ENCODE peak calls at places on chromosome 7, in nine cellular contexts. S, T, W, U, V, O, C, J and N are unnamed samples.
A peak's percentile ranks its signal among the peaks of the same experiment; 100 is the strongest.

GRCh38 chr7:46054290-46054689 is 133.2 kb upstream of the IGFBP3 start:
- DNase-seq in V (peak; percentile 11), T (peak; percentile 48), U (no peak), C (no peak), O (no peak), S (no peak), J (no peak), W (no peak), N (no peak)

GRCh38 chr7:44489955-44490350 is 505 bp downstream of the NUDCD3 start:
- DNase-seq in J (no peak), U (peak; percentile 32), S (peak; percentile 39), O (peak; percentile 46), W (no peak), C (no peak), T (no peak), V (no peak), N (no peak)

GRCh38 chr7:91554893-91555292 is 290.7 kb downstream of the FZD1 start:
- DNase-seq in J (no peak), W (no peak), T (peak; percentile 17), O (no peak), S (no peak), C (no peak), V (no peak), U (no peak), N (no peak)

GRCh38 chr7:141702047-141702567 is at the start of gene DENND11:
- DNase-seq in W (no peak), U (peak; percentile 57), S (peak; percentile 30), J (no peak), O (peak; percentile 70), V (peak; percentile 37), C (peak; percentile 27), T (peak; percentile 83), N (peak; percentile 82)

GRCh38 chr7:43612128-43612527 is 29.2 kb downstream of the STK17A start:
- DNase-seq in W (no peak), T (no peak), C (no peak), J (no peak), U (no peak), O (no peak), V (peak; percentile 49), S (no peak), N (no peak)

GRCh38 chr7:26183545-26184282 is 16.8 kb downstream of the HNRNPA2B1 start:
- DNase-seq in T (no peak), U (no peak), S (no peak), O (no peak), J (no peak), W (no peak), C (peak; percentile 22), V (no peak), N (no peak)

GRCh38 chr7:64277630-64278029 is 36.1 kb upstream of the ZNF736 start:
- DNase-seq in O (no peak), W (no peak), V (no peak), U (no peak), S (no peak), T (no peak), C (no peak), J (no peak), N (no peak)

GRCh38 chr7:100007887-100008286 is 7.5 kb upstream of the ZKSCAN1 start:
- DNase-seq in U (no peak), C (no peak), V (no peak), T (no peak), J (no peak), W (no peak), O (no peak), S (no peak), N (no peak)

GRCh38 chr7:68224041-68224534 is 1227.5 kb downstream of the TYW1 start:
- DNase-seq in O (no peak), S (no peak), W (no peak), C (no peak), U (no peak), T (no peak), V (no peak), J (no peak), N (no peak)

GRCh38 chr7:135164357-135165021 is 6.0 kb downstream of the CYREN start:
- DNase-seq in O (no peak), W (no peak), S (no peak), T (no peak), J (no peak), C (no peak), V (no peak), U (no peak), N (peak; percentile 7)

DNA sequence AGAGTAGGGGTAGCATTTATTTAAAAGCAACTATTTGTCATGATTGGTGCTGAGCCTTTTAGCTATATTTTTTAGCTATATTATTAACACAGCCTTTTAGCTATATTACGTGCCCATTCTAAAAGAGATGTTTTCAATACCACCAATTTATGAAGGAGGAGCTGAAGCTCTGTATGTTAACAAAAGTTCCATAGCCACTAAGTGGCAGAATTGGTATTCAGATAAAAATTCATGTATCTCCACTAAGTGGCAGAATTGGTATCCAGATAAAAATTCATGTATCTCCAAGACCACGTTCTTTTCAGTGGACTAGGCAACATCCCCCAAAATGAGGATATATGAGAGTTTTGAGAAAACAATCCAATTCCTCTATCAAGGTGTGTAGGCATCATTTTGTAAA is 268.6 kb downstream of the HGF start:
- DNase-seq in O (no peak), V (peak; percentile 44), U (no peak), J (no peak), T (no peak), C (peak; percentile 1), S (no peak), W (no peak), N (no peak)
- TF ChIP-seq CTCF in O (no peak), V (no peak), U (no peak), J (no peak), T (peak; percentile 48), C (peak; percentile 40), S (peak; percentile 35), W (no peak), N (peak; percentile 10)

GRCh38 chr7:96952974-96953391 is 52.4 kb upstream of the DLX6 start:
- DNase-seq in V (peak; percentile 46), T (no peak), C (no peak), S (peak; percentile 23), O (no peak), U (no peak), J (no peak), W (no peak), N (no peak)

GRCh38 chr7:96953676-96954513 is 51.5 kb upstream of the DLX6 start:
- DNase-seq in O (no peak), W (no peak), V (peak; percentile 7), J (no peak), T (no peak), S (no peak), C (no peak), U (no peak), N (no peak)

DNA sequence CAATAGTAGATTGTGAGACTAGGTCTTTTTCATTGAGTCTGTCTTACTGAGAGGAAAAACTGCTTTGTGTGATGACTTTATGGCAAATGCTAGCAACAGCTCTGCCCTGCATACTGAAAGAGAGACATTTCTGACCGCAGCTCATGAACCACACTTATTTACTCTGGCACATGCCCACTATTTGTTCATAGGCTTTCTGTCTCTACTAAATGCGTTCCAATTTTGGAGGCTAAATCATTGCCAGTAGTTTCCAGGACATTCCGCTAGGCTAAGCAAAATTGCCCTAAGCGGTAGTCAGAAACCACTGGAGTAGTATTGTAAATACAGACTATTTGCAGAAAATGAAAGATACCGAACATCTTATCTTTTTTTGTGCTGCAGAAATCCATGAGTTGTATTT is 55.6 kb upstream of the DLX6 start:
- DNase-seq in J (no peak), C (no peak), O (no peak), V (peak; percentile 60), U (no peak), S (no peak), W (no peak), T (no peak), N (no peak)
- TF ChIP-seq CTCF in J (no peak), C (no peak), O (no peak), V (peak; percentile 17), U (no peak), S (no peak), W (no peak), T (no peak), N (no peak)

DNA sequence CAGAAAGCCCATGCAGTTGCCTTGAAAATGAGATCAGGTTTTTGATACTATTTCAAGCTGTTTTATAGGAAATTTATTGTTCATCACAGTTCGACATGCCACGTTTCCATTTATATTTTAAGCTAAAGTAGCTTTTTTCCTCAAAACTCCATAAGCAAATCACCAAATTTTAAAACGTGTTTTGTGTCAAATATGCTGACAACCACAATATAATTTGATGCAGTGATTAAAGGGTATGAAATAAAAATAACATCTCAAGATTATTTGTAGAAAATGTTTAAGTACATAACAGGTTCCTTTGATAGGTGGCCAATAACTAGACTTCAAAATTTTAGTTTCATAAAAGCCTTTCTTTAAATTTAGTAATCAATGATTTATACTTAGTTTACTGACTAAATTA is 481.8 kb downstream of the TNS3 start:
- DNase-seq in T (no peak), W (no peak), C (no peak), O (no peak), V (no peak), S (no peak), J (no peak), U (no peak), N (no peak)
- TF ChIP-seq CTCF in T (no peak), W (no peak), C (no peak), O (no peak), V (no peak), S (no peak), J (no peak), U (no peak), N (no peak)

DNA sequence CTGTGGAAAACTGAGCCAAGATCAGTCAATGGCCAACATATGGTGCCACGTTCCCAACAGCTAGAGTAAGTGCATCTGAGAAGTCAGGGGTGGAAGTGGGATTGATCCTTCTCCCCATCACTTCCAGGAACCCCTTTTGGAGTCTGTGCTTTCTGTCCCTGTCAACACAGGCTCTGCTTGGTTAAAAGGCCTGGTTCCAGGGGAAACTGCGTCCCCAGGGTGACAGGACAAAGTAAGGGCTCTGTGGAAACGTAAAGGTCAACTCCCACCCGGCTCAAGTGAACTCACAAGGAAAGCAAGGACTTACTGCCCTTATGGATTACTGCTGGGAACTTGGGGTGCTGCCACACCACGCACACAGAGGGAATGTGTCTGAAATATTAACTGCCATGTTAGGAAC is 77.5 kb upstream of the GRB10 start:
- DNase-seq in T (no peak), C (no peak), U (no peak), S (no peak), V (no peak), W (no peak), O (no peak), J (no peak), N (no peak)
- TF ChIP-seq CTCF in T (no peak), C (no peak), U (no peak), S (no peak), V (no peak), W (no peak), O (no peak), J (no peak), N (no peak)

DNA sequence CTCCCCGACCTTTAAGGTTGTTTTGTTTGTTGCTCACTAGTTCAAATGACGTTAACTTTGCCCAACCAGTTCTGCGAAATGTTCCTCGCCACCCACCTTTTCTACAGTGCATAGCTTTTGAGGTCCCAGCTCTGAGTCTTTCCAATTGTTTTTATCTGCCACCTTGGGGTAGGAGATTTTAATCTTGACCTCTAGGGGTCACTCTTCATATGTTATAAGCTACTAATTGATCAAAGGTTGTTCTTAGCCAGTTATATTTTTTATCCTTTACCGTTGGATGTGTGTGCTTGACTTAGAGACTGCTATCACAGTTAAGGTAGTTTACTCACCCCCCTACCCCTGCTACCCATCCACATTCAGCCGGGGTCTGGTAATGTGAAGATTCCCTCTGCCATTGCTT is 372.4 kb downstream of the SUGCT start:
- DNase-seq in T (no peak), C (peak; percentile 39), W (no peak), O (no peak), S (no peak), U (no peak), V (no peak), J (no peak), N (peak; percentile 15)
- TF ChIP-seq CTCF in T (peak; percentile 5), C (peak; percentile 79), W (no peak), O (peak; percentile 27), S (no peak), U (no peak), V (no peak), J (no peak), N (peak; percentile 21)

GRCh38 chr7:23544913-23545354 is 13.2 kb upstream of the TRA2A start:
- DNase-seq in S (peak; percentile 61), W (no peak), C (peak; percentile 63), U (peak; percentile 70), J (no peak), O (no peak), V (peak; percentile 32), T (peak; percentile 61), N (peak; percentile 39)
- TF ChIP-seq CTCF in S (peak; percentile 93), W (no peak), C (no peak), U (peak; percentile 51), J (no peak), O (peak; percentile 22), V (no peak), T (peak; percentile 42), N (peak; percentile 84)